ENCODE peak calls at places on chromosomes 5 and 9, in nine cellular contexts. One of them, this sample, is unnamed.

GRCh38 chr5:164253764-164254163 is 748.3 kb downstream of the MAT2B start:
- DNase-seq in T-helper 22 cell: no peak
- DNase-seq in NCI-H774: no peak
- DNase-seq in RCC 7860: no peak
- DNase-seq in GM03348: no peak
- DNase-seq in HFF-Myc: no peak
- DNase-seq in HEK293T: no peak
- DNase-seq in occipital lobe: no peak
- DNase-seq in left cardiac atrium: no peak
- DNase-seq in this sample: no peak

GRCh38 chr9:75088646-75089368 is 493 bp downstream of the OSTF1 start:
- DNase-seq in T-helper 22 cell: no peak
- DNase-seq in NCI-H774: peak; percentile 61
- DNase-seq in RCC 7860: peak; percentile 42
- DNase-seq in GM03348: peak; percentile 74
- DNase-seq in HFF-Myc: no peak
- DNase-seq in HEK293T: peak; percentile 40
- DNase-seq in occipital lobe: no peak
- DNase-seq in left cardiac atrium: peak; percentile 69
- DNase-seq in this sample: peak; percentile 89

GRCh38 chr9:104748359-104749031 is 1.0 kb downstream of the NIPSNAP3A start:
- DNase-seq in T-helper 22 cell: no peak
- DNase-seq in NCI-H774: no peak
- DNase-seq in RCC 7860: no peak
- DNase-seq in GM03348: peak; percentile 51
- DNase-seq in HFF-Myc: no peak
- DNase-seq in HEK293T: no peak
- DNase-seq in occipital lobe: no peak
- DNase-seq in left cardiac atrium: no peak
- DNase-seq in this sample: no peak

GRCh38 chr5:14700478-14701436 is 36.2 kb downstream of the OTULIN start:
- DNase-seq in T-helper 22 cell: no peak
- DNase-seq in NCI-H774: no peak
- DNase-seq in RCC 7860: no peak
- DNase-seq in GM03348: no peak
- DNase-seq in HFF-Myc: no peak
- DNase-seq in HEK293T: no peak
- DNase-seq in occipital lobe: no peak
- DNase-seq in left cardiac atrium: no peak
- DNase-seq in this sample: peak; percentile 73

GRCh38 chr5:1445313-1445894 is at the start of gene SLC6A3:
- DNase-seq in T-helper 22 cell: no peak
- DNase-seq in NCI-H774: peak; percentile 16
- DNase-seq in RCC 7860: no peak
- DNase-seq in GM03348: no peak
- DNase-seq in HFF-Myc: no peak
- DNase-seq in HEK293T: no peak
- DNase-seq in occipital lobe: no peak
- DNase-seq in left cardiac atrium: peak; percentile 54
- DNase-seq in this sample: no peak

GRCh38 chr9:112772551-112772950 is 22.0 kb downstream of the SNX30 start:
- DNase-seq in T-helper 22 cell: no peak
- DNase-seq in NCI-H774: no peak
- DNase-seq in RCC 7860: no peak
- DNase-seq in GM03348: no peak
- DNase-seq in HFF-Myc: no peak
- DNase-seq in HEK293T: no peak
- DNase-seq in occipital lobe: no peak
- DNase-seq in left cardiac atrium: no peak
- DNase-seq in this sample: no peak

GRCh38 chr5:113806823-113807222 is 293.3 kb downstream of the YTHDC2 start:
- DNase-seq in T-helper 22 cell: no peak
- DNase-seq in NCI-H774: no peak
- DNase-seq in RCC 7860: no peak
- DNase-seq in GM03348: peak; percentile 30
- DNase-seq in HFF-Myc: no peak
- DNase-seq in HEK293T: no peak
- DNase-seq in occipital lobe: peak; percentile 9
- DNase-seq in left cardiac atrium: peak; percentile 30
- DNase-seq in this sample: no peak

GRCh38 chr5:74389531-74390305 is 250.8 kb downstream of the ENC1 start:
- DNase-seq in T-helper 22 cell: no peak
- DNase-seq in NCI-H774: no peak
- DNase-seq in RCC 7860: no peak
- DNase-seq in GM03348: no peak
- DNase-seq in HFF-Myc: no peak
- DNase-seq in HEK293T: no peak
- DNase-seq in occipital lobe: no peak
- DNase-seq in left cardiac atrium: no peak
- DNase-seq in this sample: no peak

GRCh38 chr5:29016067-29016466 is 1977.7 kb upstream of the CDH9 start:
- DNase-seq in T-helper 22 cell: no peak
- DNase-seq in NCI-H774: no peak
- DNase-seq in RCC 7860: no peak
- DNase-seq in GM03348: no peak
- DNase-seq in HFF-Myc: no peak
- DNase-seq in HEK293T: no peak
- DNase-seq in occipital lobe: no peak
- DNase-seq in left cardiac atrium: no peak
- DNase-seq in this sample: no peak

GRCh38 chr5:57692582-57693487 is 210.2 kb upstream of the ACTBL2 start:
- DNase-seq in T-helper 22 cell: no peak
- DNase-seq in NCI-H774: no peak
- DNase-seq in RCC 7860: peak; percentile 86
- DNase-seq in GM03348: peak; percentile 85
- DNase-seq in HFF-Myc: peak; percentile 87
- DNase-seq in HEK293T: peak; percentile 34
- DNase-seq in occipital lobe: peak; percentile 74
- DNase-seq in left cardiac atrium: peak; percentile 83
- DNase-seq in this sample: no peak

This sample was measured in AML-193.